ENCODE peak calls at places on chromosomes 12 and 14, in seven cellular contexts. T, V, K, X, U, L and N are unnamed samples.

GRCh38 chr14:26402126-26402525 is 195.7 kb downstream of the NOVA1 start:
- DNase-seq in T (no peak), V (no peak), K (no peak), X (no peak), U (no peak), L (no peak), N (no peak)

GRCh38 chr14:96516351-96516750 is 14.2 kb downstream of the PAPOLA start:
- DNase-seq in T (no peak), V (no peak), K (no peak), X (no peak), U (no peak), L (no peak), N (no peak)

GRCh38 chr14:51460051-51460450 is 191.7 kb upstream of the FRMD6 start:
- DNase-seq in T (no peak), V (no peak), K (peak), X (no peak), U (no peak), L (no peak), N (no peak)

GRCh38 chr14:75469164-75469563 is 41.3 kb downstream of the JDP2 start:
- DNase-seq in T (no peak), V (no peak), K (no peak), X (no peak), U (no peak), L (no peak), N (no peak)

GRCh38 chr14:52694761-52695480 is 437 bp downstream of the ERO1A start:
- DNase-seq in T (peak), V (no peak), K (peak), X (peak), U (no peak), L (peak), N (peak)

GRCh38 chr12:111993290-111994150 is 19.4 kb downstream of the TMEM116 start:
- DNase-seq in T (no peak), V (no peak), K (no peak), X (peak), U (no peak), L (no peak), N (no peak)

GRCh38 chr14:65703996-65704395 is 291.5 kb downstream of the FUT8 start:
- DNase-seq in T (peak), V (no peak), K (peak), X (peak), U (no peak), L (no peak), N (no peak)

GRCh38 chr14:36070056-36071043 is 106.2 kb downstream of the PTCSC3 start:
- DNase-seq in T (peak), V (peak), K (peak), X (peak), U (peak), L (peak), N (peak)

GRCh38 chr12:95204141-95204866 is 13.0 kb downstream of the FGD6 start:
- DNase-seq in T (peak), V (peak), K (peak), X (peak), U (peak), L (peak), N (no peak)

GRCh38 chr12:76247992-76248391 is 100.2 kb downstream of the BBS10 start:
- DNase-seq in T (no peak), V (no peak), K (no peak), X (no peak), U (no peak), L (no peak), N (no peak)
- H3K18ac ChIP-seq in T (no peak), V (no peak), K (no peak), X (no peak), U (no peak), L (no peak), N (no peak)

GRCh38 chr12:88242161-88242925 is 100.2 kb downstream of the TMTC3 start:
- DNase-seq in T (peak), V (no peak), K (peak), X (no peak), U (no peak), L (peak), N (no peak)

GRCh38 chr12:88237954-88238353 is 95.8 kb downstream of the TMTC3 start:
- DNase-seq in T (no peak), V (no peak), K (peak), X (no peak), U (no peak), L (peak), N (no peak)

GRCh38 chr12:88242939-88243338 is 100.8 kb downstream of the TMTC3 start:
- DNase-seq in T (no peak), V (no peak), K (no peak), X (no peak), U (no peak), L (no peak), N (no peak)

GRCh38 chr12:88235183-88235833 is 93.2 kb downstream of the TMTC3 start:
- DNase-seq in T (no peak), V (no peak), K (no peak), X (peak), U (no peak), L (no peak), N (no peak)

DNA sequence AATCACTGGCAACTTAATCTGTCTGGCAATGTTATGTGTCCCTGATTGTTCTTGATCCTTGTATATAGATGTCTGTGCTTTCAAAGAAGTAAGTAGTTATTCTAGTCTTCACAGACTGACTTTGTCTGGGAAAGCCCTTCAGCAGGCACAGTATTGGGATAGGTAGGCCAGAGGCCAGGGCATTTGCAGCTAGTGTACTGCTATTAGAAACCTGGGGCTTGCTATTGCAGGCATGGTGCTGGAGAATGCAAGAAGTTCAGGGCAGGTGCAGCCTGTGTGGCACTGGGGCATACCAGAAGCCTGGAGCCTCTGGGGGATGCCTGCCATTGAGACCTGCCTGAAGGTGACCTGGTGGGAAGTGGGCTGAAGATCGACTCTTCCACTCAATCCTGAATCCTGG is 96.3 kb downstream of the TMTC3 start:
- DNase-seq in T (no peak), V (no peak), K (no peak), X (no peak), U (no peak), L (no peak), N (no peak)
- H3K18ac ChIP-seq in T (no peak), V (no peak), K (peak), X (no peak), U (no peak), L (peak), N (no peak)

DNA sequence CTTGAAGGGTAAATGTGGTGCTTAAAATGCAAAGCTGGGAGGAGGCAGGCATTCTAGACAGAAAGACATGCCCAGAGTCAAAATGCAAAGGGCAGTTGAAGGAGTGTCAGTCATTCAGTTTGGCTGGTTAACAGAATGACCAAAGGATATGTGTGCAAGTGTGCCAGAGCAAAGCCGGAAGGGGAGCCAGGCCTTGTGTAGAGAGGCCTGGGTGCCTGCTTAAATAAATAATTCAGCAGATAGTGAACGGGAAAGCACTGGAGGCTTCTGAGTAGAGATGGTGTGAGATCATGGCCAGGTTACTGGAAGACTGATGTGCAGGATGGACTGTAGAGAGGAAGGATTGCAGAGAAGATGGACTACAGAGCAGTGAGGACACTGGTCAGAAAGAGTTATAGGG is 244.9 kb downstream of the PRKD1 start:
- DNase-seq in T (no peak), V (no peak), K (no peak), X (no peak), U (no peak), L (no peak), N (no peak)
- H3K18ac ChIP-seq in T (no peak), V (no peak), K (no peak), X (no peak), U (no peak), L (no peak), N (no peak)

GRCh38 chr12:78279567-78279966 is 448.9 kb downstream of the NAV3 start:
- DNase-seq in T (no peak), V (no peak), K (no peak), X (no peak), U (no peak), L (no peak), N (no peak)
- H3K18ac ChIP-seq in T (no peak), V (no peak), K (no peak), X (no peak), U (no peak), L (no peak), N (no peak)

GRCh38 chr12:79618848-79619404 is 71.8 kb downstream of the PAWR start:
- DNase-seq in T (no peak), V (no peak), K (peak), X (peak), U (no peak), L (peak), N (no peak)

GRCh38 chr12:79614730-79615129 is 76.0 kb downstream of the PAWR start:
- DNase-seq in T (no peak), V (no peak), K (peak), X (no peak), U (no peak), L (no peak), N (no peak)

GRCh38 chr12:79615596-79616560 is 74.9 kb downstream of the PAWR start:
- DNase-seq in T (no peak), V (no peak), K (no peak), X (no peak), U (no peak), L (no peak), N (no peak)

GRCh38 chr12:79617696-79618095 is 73.1 kb downstream of the PAWR start:
- DNase-seq in T (peak), V (no peak), K (no peak), X (no peak), U (no peak), L (no peak), N (no peak)
- H3K18ac ChIP-seq in T (no peak), V (no peak), K (no peak), X (no peak), U (no peak), L (no peak), N (no peak)

DNA sequence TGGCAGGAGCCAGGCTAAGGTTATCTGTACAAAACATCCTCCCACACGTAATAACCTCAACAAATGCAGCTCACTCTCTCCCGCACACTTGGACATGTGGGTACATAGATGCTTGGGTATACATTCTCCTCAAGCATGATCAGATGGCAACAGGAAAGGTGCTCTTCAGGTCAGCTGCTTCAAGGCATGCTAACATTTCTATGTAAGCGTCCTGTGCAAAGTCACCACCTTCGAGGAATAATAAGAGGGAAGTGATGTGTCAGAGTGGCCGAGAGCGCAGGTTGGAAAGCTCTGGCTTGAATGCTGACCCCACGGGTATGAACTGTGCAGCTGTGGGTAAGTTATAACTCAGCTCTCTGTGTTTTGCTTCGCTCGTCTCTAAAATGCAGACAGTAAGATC is 24.2 kb upstream of the SLC6A12 start:
- DNase-seq in T (no peak), V (no peak), K (no peak), X (no peak), U (no peak), L (no peak), N (no peak)
- H3K18ac ChIP-seq in T (no peak), V (no peak), K (no peak), X (no peak), U (no peak), L (no peak), N (no peak)

GRCh38 chr12:4816776-4817530 is 92.8 kb upstream of the KCNA1 start:
- DNase-seq in T (no peak), V (no peak), K (no peak), X (no peak), U (no peak), L (no peak), N (no peak)
- H3K18ac ChIP-seq in T (no peak), V (no peak), K (no peak), X (no peak), U (no peak), L (no peak), N (no peak)

GRCh38 chr12:52608826-52609630 is 7.8 kb upstream of the KRT72 start:
- DNase-seq in T (no peak), V (peak), K (no peak), X (no peak), U (peak), L (no peak), N (no peak)
- H3K18ac ChIP-seq in T (no peak), V (no peak), K (no peak), X (no peak), U (no peak), L (no peak), N (no peak)